ENCODE peak calls at places on chromosomes 11 and 22, in four cellular contexts. N is fibroblast of pulmonary artery, G is B cell, Q is epithelial cell of esophagus. V is an unnamed sample.

GRCh38 chr11:99244613-99245012 is 223.9 kb downstream of the CNTN5 start:
- DNase-seq in N (no peak), G (no peak), Q (no peak), V (no peak)

GRCh38 chr11:109851780-109852390 is 241.3 kb upstream of the ZC3H12C start:
- DNase-seq in N (peak), G (no peak), Q (peak), V (no peak)

GRCh38 chr11:79466411-79466810 is 25.6 kb upstream of the TENM4 start:
- DNase-seq in N (peak), G (no peak), Q (peak), V (no peak)

GRCh38 chr11:69512790-69513189 is 31.3 kb downstream of the LINC01488 start:
- DNase-seq in N (no peak), G (no peak), Q (no peak), V (peak)

GRCh38 chr22:38850941-38851849 is 7.4 kb upstream of the NPTXR start:
- DNase-seq in N (peak), G (no peak), Q (peak), V (no peak)

GRCh38 chr11:60477035-60477445 is 15.5 kb upstream of the MS4A12 start:
- DNase-seq in N (no peak), G (peak), Q (no peak), V (no peak)

GRCh38 chr11:95994340-95994728 is 70.4 kb upstream of the MTMR2 start:
- DNase-seq in N (no peak), G (no peak), Q (no peak), V (no peak)

GRCh38 chr22:24398409-24398808 is 29.0 kb upstream of the ADORA2A start:
- DNase-seq in N (no peak), G (no peak), Q (no peak), V (no peak)

GRCh38 chr11:84719935-84720577 is 907.1 kb downstream of the DLG2 start:
- DNase-seq in N (no peak), G (no peak), Q (no peak), V (peak)

GRCh38 chr11:21414928-21415327 is 745.5 kb downstream of the NELL1 start:
- DNase-seq in N (no peak), G (no peak), Q (no peak), V (no peak)

GRCh38 chr11:81497202-81497804 is 1236.4 kb downstream of the FAM181B start:
- DNase-seq in N (peak), G (no peak), Q (peak), V (no peak)

GRCh38 chr22:19739911-19740449 is 16.6 kb downstream of the GP1BB start:
- DNase-seq in N (no peak), G (no peak), Q (no peak), V (no peak)

GRCh38 chr22:19061471-19062138 is 60.6 kb downstream of the DGCR2 start:
- DNase-seq in N (no peak), G (no peak), Q (no peak), V (no peak)

GRCh38 chr22:30654361-30654760 is 13.3 kb downstream of the DUSP18 start:
- DNase-seq in N (no peak), G (no peak), Q (no peak), V (no peak)

GRCh38 chr11:102950622-102951081 is 4.9 kb downstream of the MMP13 start:
- DNase-seq in N (peak), G (no peak), Q (peak), V (no peak)

GRCh38 chr11:131763193-131763890 is 392.9 kb downstream of the NTM start:
- DNase-seq in N (peak), G (no peak), Q (no peak), V (no peak)

GRCh38 chr11:131760191-131760951 is 390.0 kb downstream of the NTM start:
- DNase-seq in N (peak), G (no peak), Q (no peak), V (no peak)

GRCh38 chr11:131764126-131764525 is 393.7 kb downstream of the NTM start:
- DNase-seq in N (no peak), G (no peak), Q (no peak), V (no peak)

GRCh38 chr11:131759140-131759539 is 388.7 kb downstream of the NTM start:
- DNase-seq in N (no peak), G (no peak), Q (no peak), V (no peak)

DNA sequence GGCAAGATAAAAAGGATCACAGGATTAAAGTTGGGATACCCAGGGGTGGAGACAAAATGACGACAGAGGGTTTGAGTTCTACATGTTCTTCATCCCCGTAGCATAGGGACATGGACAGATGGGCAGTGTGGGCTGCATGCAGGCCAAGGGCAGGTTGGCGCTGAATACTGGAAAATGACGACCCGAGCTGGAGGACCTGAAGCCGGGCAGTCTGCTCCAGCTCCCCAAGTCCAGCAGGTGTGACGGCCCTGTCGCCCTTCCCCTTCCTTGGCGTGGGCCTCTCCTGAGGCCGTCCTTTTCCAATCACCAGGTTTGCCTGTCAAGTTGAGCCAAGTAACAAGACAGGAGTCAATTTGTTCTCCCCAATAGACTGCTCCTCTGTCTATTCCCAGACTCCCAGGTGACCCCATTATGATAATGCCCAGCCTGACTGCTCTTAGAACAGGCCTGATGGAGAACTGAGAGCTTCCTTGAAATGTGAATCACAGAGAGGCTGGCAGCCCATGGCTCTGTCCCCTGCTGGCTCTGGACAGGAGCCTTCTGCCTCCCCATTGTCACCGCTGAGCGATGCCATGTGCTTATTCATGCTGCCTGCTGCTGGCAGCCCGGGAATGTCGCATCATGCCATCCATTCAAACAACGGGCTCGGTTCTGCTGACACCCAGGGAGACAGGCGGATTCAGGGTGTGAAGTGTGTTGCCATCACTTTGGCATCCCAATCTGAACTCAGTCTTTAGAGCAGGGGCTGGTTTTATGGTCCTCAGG is 392.1 kb downstream of the NTM start:
- DNase-seq in N (no peak), G (no peak), Q (no peak), V (no peak)
- TF ChIP-seq CTCF in N (no peak), G (no peak), Q (no peak), V (no peak)

GRCh38 chr11:27039873-27040272 is 742 bp upstream of the BBOX1 start:
- DNase-seq in N (no peak), G (no peak), Q (no peak), V (no peak)
- TF ChIP-seq CTCF in N (no peak), G (no peak), Q (peak), V (no peak)

GRCh38 chr11:130068546-130068985 is 1.1 kb upstream of the APLP2 start:
- DNase-seq in N (no peak), G (no peak), Q (peak), V (no peak)

GRCh38 chr11:130070109-130070828 is 575 bp downstream of the APLP2 start:
- DNase-seq in N (peak), G (peak), Q (peak), V (peak)

GRCh38 chr11:130068986-130069683 is 559 bp upstream of the APLP2 start:
- DNase-seq in N (peak), G (peak), Q (peak), V (peak)

GRCh38 chr11:130070829-130071205 is 1.1 kb downstream of the APLP2 start:
- DNase-seq in N (peak), G (no peak), Q (no peak), V (no peak)

DNA sequence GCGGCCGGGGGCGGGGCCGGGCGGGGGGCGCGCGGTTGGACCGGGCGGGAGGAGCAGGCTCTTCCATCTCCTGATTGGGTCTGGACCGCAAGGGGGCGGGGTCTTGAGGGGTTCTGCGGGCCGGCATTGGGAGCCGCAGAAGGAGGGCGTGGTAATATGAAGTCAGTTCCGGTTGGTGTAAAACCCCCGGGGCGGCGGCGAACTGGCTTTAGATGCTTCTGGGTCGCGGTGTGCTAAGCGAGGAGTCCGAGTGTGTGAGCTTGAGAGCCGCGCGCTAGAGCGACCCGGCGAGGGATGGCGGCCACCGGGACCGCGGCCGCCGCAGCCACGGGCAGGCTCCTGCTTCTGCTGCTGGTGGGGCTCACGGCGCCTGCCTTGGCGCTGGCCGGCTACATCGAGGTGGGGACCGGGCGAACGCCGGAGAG is at the start of gene APLP2:
- DNase-seq in N (peak), G (peak), Q (peak), V (peak)
- TF ChIP-seq CTCF in N (no peak), G (no peak), Q (no peak), V (no peak)

GRCh38 chr11:27718346-27718852 is 18.1 kb upstream of the BDNF start:
- DNase-seq in N (peak), G (no peak), Q (peak), V (no peak)

GRCh38 chr11:27717801-27718229 is 17.6 kb upstream of the BDNF start:
- DNase-seq in N (peak), G (no peak), Q (no peak), V (no peak)

GRCh38 chr11:27716850-27717249 is 16.6 kb upstream of the BDNF start:
- DNase-seq in N (peak), G (no peak), Q (no peak), V (no peak)

GRCh38 chr11:27716216-27716615 is 16.0 kb upstream of the BDNF start:
- DNase-seq in N (no peak), G (no peak), Q (no peak), V (no peak)

GRCh38 chr11:27717377-27717776 is 17.1 kb upstream of the BDNF start:
- DNase-seq in N (peak), G (no peak), Q (peak), V (no peak)
- TF ChIP-seq CTCF in N (peak), G (no peak), Q (peak), V (no peak)

DNA sequence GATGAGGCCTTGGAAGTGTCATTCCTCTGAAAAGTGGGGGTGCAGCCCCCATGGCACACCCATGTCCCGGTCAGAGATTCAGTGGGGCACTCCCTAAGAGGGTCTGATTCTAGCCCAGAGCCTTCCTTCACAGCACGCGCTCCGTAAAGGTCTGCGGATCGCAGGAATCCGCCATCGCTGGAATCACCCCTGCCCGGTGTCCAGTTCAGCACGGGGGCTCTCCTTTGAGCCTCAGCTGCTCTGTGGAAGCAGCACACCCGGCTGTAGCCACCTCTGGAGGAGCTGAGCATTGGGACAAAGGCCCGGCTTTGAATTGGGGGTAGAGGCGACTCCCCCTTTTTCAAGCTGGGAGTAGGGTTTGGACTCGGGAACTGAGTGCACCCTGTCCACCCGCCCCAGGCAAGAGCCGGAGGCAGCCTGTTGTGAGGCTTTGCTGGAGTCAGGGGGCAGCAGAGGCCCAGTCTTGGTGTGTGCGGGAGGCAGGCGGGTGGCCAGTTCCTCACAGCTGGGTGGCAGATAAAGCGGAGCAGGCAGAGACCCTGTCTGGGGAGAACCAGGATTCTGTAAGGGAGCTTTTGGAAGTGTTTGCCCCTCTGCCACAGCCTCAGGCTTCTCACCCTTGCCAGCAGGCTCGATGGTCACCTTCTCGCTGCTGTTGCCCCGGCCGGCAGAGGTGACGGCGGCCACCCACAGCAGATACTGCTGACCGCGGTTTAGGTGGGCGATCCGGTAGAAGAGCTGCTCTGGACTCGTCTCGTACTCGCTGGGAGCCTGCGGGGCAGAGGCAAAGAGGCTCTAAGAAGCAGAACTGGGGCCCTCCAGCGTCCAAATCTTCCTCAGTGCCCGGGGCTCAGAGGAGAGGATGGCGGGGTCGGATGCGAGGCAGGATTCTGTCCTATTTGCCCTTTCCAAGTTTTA is 115.9 kb downstream of the CEP164 start:
- DNase-seq in N (peak), G (no peak), Q (no peak), V (peak)
- TF ChIP-seq CTCF in N (peak), G (no peak), Q (no peak), V (peak)

DNA sequence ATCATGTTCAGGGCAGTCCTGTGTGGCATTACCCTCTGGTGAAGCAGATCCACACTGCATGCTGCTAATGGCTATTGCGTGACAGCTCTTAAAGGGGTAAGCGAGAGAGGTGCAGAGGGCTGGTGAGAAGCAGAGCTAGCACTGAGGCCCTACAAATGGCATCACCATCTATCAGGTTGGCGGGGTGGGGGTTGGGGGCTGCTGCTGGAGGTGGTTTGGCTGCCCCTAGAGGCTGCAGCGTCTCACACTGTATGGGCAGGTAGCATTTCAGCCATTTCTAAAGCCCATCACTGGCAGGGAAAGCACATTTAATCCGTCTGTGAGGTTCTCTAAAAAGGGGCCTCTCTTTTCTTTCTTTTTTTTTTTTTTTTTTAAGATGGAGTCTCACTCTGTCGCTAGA is 16.8 kb upstream of the TMA7B start:
- DNase-seq in N (no peak), G (no peak), Q (no peak), V (no peak)
- TF ChIP-seq CTCF in N (peak), G (no peak), Q (no peak), V (no peak)

GRCh38 chr11:57248780-57249383 is 11.8 kb upstream of the APLNR start:
- DNase-seq in N (peak), G (no peak), Q (peak), V (no peak)
- TF ChIP-seq CTCF in N (peak), G (no peak), Q (peak), V (peak)

DNA sequence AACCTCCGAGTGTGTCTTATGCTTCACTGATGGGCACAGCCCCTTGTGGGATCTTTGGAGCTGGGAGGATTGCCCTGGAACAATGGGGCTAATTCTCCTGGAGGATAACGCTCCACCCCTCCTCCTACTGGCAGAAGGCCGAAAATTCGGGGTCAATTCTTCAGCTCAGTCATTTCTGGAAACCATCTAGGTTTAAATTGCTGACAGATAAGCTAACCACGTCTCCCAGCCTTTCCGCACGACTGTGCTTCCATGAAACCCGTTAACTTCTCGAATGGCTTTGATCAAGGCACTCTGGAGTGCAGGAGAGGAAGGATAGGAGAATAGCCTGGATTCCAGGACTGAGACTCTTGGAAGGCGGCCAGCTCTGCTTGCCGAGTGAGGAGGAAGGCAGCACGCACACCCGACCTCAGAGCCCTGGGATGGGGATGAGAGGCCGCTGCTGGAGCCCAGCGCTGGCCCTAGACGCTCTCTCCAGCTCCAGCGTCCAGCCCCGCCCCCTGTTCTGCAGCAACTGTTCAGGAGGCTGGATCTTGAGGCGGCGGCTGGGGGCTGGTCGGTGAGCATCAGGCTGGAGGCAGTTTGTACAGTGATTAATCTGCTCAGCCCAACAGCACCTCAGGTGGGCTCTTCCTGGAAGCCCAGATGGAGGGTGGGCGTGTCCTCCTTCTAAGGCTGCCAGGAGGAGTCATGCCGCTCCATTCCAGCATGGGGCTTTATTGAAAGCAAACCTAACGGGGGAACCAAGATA is 176.7 kb upstream of the NCAM1 start:
- DNase-seq in N (peak), G (no peak), Q (no peak), V (peak)
- TF ChIP-seq CTCF in N (peak), G (no peak), Q (no peak), V (no peak)

GRCh38 chr22:17007257-17007656 is 765 bp downstream of the GAB4 start:
- DNase-seq in N (no peak), G (no peak), Q (no peak), V (no peak)
- TF ChIP-seq CTCF in N (no peak), G (no peak), Q (no peak), V (no peak)

GRCh38 chr11:68470304-68470811 is 9.8 kb downstream of the PPP6R3 start:
- DNase-seq in N (no peak), G (no peak), Q (no peak), V (no peak)

GRCh38 chr11:68469122-68469521 is 8.6 kb downstream of the PPP6R3 start:
- DNase-seq in N (peak), G (no peak), Q (no peak), V (no peak)

GRCh38 chr11:68471360-68472340 is 11.1 kb downstream of the PPP6R3 start:
- DNase-seq in N (peak), G (no peak), Q (peak), V (no peak)

GRCh38 chr11:68469642-68470041 is 9.1 kb downstream of the PPP6R3 start:
- DNase-seq in N (no peak), G (no peak), Q (no peak), V (no peak)

GRCh38 chr11:68472778-68473177 is 12.2 kb downstream of the PPP6R3 start:
- DNase-seq in N (no peak), G (no peak), Q (no peak), V (no peak)
- TF ChIP-seq CTCF in N (no peak), G (no peak), Q (no peak), V (no peak)